ENCODE peak calls at places on chromosomes 5 and 9, in five cellular contexts. H is body of pancreas, O is esophagus squamous epithelium, D is mucosa of descending colon, S is fibroblast of lung. R is an unnamed sample.

GRCh38 chr5:110032386-110032785 is 342.7 kb downstream of the MAN2A1 start:
- DNase-seq in H (no peak), S (no peak), D (no peak), O (no peak), R (no peak)

GRCh38 chr5:53368516-53368915 is 111.9 kb upstream of the FST start:
- DNase-seq in S (peak; percentile 77), D (no peak), H (no peak), O (no peak), R (no peak)

GRCh38 chr5:79890119-79890870 is 100.8 kb downstream of the MTX3 start:
- DNase-seq in H (no peak), O (no peak), D (no peak), S (no peak), R (no peak)

GRCh38 chr9:74172874-74173273 is 324.3 kb upstream of the RORB start:
- DNase-seq in O (no peak), S (no peak), D (no peak), H (no peak), R (no peak)

GRCh38 chr5:44774279-44774880 is 34.4 kb upstream of the MRPS30 start:
- DNase-seq in O (no peak), S (peak; percentile 56), H (no peak), D (peak; percentile 4), R (no peak)

GRCh38 chr5:31626156-31626555 is 12.8 kb upstream of the PDZD2 start:
- DNase-seq in H (peak; percentile 54), O (no peak), S (no peak), D (no peak), R (no peak)

GRCh38 chr5:148416921-148417320 is 33.2 kb downstream of the FBXO38 start:
- DNase-seq in S (peak; percentile 78), O (no peak), D (no peak), H (no peak), R (no peak)

GRCh38 chr5:77129386-77129785 is 42.3 kb upstream of the ZBED3 start:
- DNase-seq in S (no peak), H (no peak), O (no peak), D (peak; percentile 8), R (no peak)

GRCh38 chr9:111198936-111199335 is 131.1 kb downstream of the OR2K2 start:
- DNase-seq in S (peak; percentile 36), H (no peak), O (no peak), D (no peak), R (no peak)

DNA sequence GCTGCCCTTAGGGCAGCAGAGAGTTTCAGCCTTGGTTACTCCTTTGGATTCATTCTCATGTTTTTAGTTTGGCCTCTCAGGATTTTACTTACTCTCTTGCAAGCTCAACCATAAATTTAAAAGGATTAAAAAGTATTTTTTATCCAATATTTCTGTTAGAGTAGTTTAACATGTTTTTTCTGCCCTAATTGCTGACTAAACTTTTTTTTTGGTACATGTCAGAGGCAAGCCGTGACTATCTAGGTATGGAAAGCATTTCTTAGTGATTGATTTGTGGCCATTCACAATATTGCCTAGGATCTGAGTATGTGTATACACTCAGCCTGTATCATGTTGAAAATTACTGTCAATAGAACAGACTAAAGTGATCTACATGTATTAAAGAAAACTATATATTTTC is 92.1 kb downstream of the MELK start:
- DNase-seq in S (no peak), D (no peak), O (no peak), H (no peak), R (no peak)
- H3K36me3 ChIP-seq in S (no peaks in the 10 kb centered on the region), D (no peaks in the 10 kb centered on the region), O (no peaks in the 10 kb centered on the region), H (no peaks in the 10 kb centered on the region), R (no peaks in the 10 kb centered on the region)

DNA sequence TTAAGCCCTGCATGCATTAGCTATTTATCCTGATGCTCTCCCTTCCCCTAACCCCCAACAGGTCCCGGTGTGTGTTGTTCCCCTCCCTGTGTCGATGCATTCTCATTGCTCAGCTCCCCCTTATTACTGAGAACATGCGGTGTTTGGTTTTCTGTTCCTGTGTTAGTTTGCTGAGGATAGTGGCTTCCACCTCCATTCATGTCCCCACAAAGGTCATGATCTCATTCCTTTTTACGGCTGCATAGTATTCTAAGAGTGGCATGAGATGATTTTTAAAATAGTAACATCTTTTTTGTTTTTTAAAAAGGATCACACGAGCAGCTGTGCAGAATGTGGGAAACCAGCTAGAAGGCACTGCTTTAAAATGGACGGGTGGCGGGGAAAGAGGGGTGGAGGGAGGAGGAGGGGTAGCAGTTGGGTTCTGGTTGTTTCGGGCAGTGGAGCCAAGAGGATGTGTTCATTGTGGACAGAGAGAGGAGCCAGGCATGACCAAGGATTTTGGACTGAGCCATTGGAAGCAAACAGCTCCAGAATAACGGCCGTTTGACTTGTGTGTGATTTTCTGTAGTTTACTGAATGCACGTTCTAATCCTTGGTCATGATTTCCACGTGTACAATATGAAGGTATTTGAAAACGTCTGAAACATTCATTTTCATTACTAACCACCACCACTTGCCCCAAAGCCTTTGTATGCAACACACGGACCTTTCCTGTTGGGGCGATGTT is 1.7 kb upstream of the TENT4A start:
- DNase-seq in O (no peak), H (no peak), D (no peak), S (no peak), R (no peak)
- TF ChIP-seq CTCF in O (no peak), H (no peak), D (no peak), S (peak; percentile 12), R (no peak)

DNA sequence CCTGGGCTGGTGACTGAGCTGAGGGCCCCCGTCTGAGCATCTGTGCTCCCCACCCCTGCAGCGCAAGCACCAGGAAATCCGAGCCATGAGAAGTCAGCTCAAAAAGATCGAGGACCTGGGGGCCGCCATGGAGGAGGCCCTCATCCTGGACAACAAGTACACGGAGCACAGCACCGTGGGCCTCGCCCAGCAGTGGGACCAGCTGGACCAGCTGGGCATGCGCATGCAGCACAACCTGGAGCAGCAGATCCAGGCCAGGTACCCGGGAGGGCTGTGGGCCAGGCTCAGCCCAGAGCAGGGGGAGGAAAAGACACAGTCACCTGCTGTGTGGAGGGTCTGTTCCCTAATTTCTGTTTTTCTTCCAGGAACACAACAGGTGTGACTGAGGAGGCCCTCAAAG is 24.6 kb downstream of the DYNC2I2 start:
- DNase-seq in H (no peak), D (no peak), O (no peak), S (no peak), R (peak; percentile 69)
- H3K36me3 ChIP-seq in H (peaks cover 30% of the 10 kb centered on the region), D (peaks cover 12% of the 10 kb centered on the region), O (peaks cover 40% of the 10 kb centered on the region), S (peaks cover 56% of the 10 kb centered on the region), R (no peaks in the 10 kb centered on the region)

GRCh38 chr9:4152876-4153275 is 147.0 kb downstream of the GLIS3 start:
- DNase-seq in O (no peak), H (no peak), D (no peak), S (no peak), R (no peak)
- TF ChIP-seq CTCF in O (no peak), H (no peak), D (no peak), S (no peak), R (no peak)

R was measured in left lung.